ENCODE peak calls at places on chromosomes 6 and 20, in four cellular contexts. S is amniotic stem cell, W is cardiac fibroblast, D is glutamatergic neuron. Z is an unnamed sample.

GRCh38 chr6:111791415-111791814 is 81.8 kb downstream of the FYN start:
- DNase-seq in S (no peak), W (no peak), D (no peak), Z (no peak)

GRCh38 chr6:12151433-12151820 is 138.7 kb upstream of the EDN1 start:
- DNase-seq in S (no peak), W (no peak), D (no peak), Z (no peak)

GRCh38 chr20:10671850-10672578 is 1.8 kb downstream of the JAG1 start:
- DNase-seq in S (no peak), W (peak; percentile 68), D (peak; percentile 37), Z (peak; percentile 57)

GRCh38 chr6:125197795-125198269 is 44.3 kb downstream of the TPD52L1 start:
- DNase-seq in S (no peak), W (peak; percentile 71), D (no peak), Z (peak; percentile 72)

GRCh38 chr6:160462551-160463109 is 114.5 kb downstream of the SLC22A3 start:
- DNase-seq in S (peak; percentile 26), W (peak; percentile 93), D (no peak), Z (peak; percentile 92)

GRCh38 chr20:52783769-52784168 is 188.4 kb upstream of the TSHZ2 start:
- DNase-seq in S (no peak), W (no peak), D (peak; percentile 43), Z (no peak)

GRCh38 chr6:168032383-168032760 is 34.9 kb downstream of the KIF25 start:
- DNase-seq in S (no peak), W (peak; percentile 69), D (no peak), Z (peak; percentile 82)

GRCh38 chr6:156279306-156279969 is 497.7 kb upstream of the ARID1B start:
- DNase-seq in S (no peak), W (no peak), D (no peak), Z (peak; percentile 47)

GRCh38 chr20:13396036-13396435 is 175.0 kb downstream of the ISM1 start:
- DNase-seq in S (peak; percentile 5), W (no peak), D (no peak), Z (no peak)

GRCh38 chr6:169779896-169780295 is 28.5 kb downstream of the ERMARD start:
- DNase-seq in S (no peak), W (no peak), D (no peak), Z (no peak)

GRCh38 chr6:30061766-30062458 is 847 bp downstream of the POLR1H start:
- DNase-seq in S (no peak), W (peak; percentile 45), D (no peak), Z (peak; percentile 32)

Z was measured in lung microvascular endothelial cell.